ENCODE peak calls at places on chromosomes 6 and 20, in four cellular contexts. L, F, A and B are unnamed samples.
A peak's percentile ranks its signal among the peaks of the same experiment; 100 is the strongest.

GRCh38 chr6:104356197-104356596 is 503.5 kb downstream of the HACE1 start:
- DNase-seq in L (no peak), F (no peak), A (no peak), B (no peak)

GRCh38 chr20:6769953-6770831 is 2.7 kb downstream of the BMP2 start:
- DNase-seq in L (no peak), F (no peak), A (no peak), B (peak; percentile 23)

GRCh38 chr20:43456809-43457639 is 672 bp upstream of the SRSF6 start:
- DNase-seq in L (peak; percentile 97), F (peak; percentile 86), A (peak; percentile 74), B (peak; percentile 92)

GRCh38 chr6:10521104-10521808 is at the start of gene GCNT2:
- DNase-seq in L (peak; percentile 92), F (peak; percentile 78), A (no peak), B (no peak)

GRCh38 chr6:116011520-116011919 is 49.2 kb downstream of the FRK start:
- DNase-seq in L (no peak), F (no peak), A (peak; percentile 89), B (no peak)

GRCh38 chr6:22322103-22322882 is 25.5 kb upstream of the PRL start:
- DNase-seq in L (no peak), F (no peak), A (no peak), B (no peak)

GRCh38 chr6:21258665-21259064 is 334.9 kb upstream of the SOX4 start:
- DNase-seq in L (no peak), F (no peak), A (no peak), B (no peak)

GRCh38 chr6:119727504-119728219 is 378.1 kb upstream of the MAN1A1 start:
- DNase-seq in L (peak; percentile 26), F (no peak), A (no peak), B (no peak)

GRCh38 chr6:133806358-133806757 is 82.6 kb upstream of the TCF21 start:
- DNase-seq in L (no peak), F (no peak), A (no peak), B (no peak)

GRCh38 chr20:26167499-26167898 is 470.8 kb upstream of the ZNF337 start:
- DNase-seq in L (no peak), F (no peak), A (no peak), B (no peak)

GRCh38 chr6:166460473-166461437 is 78.0 kb upstream of the MPC1 start:
- DNase-seq in L (no peak), F (no peak), A (no peak), B (peak; percentile 81)

GRCh38 chr6:166464068-166464410 is 81.3 kb upstream of the MPC1 start:
- DNase-seq in L (no peak), F (no peak), A (no peak), B (no peak)

GRCh38 chr6:166463363-166464067 is 80.8 kb upstream of the MPC1 start:
- DNase-seq in L (no peak), F (no peak), A (no peak), B (no peak)

GRCh38 chr6:166461821-166462460 is 79.2 kb upstream of the MPC1 start:
- DNase-seq in L (no peak), F (no peak), A (no peak), B (no peak)

GRCh38 chr6:166462461-166463135 is 79.9 kb upstream of the MPC1 start:
- DNase-seq in L (no peak), F (no peak), A (no peak), B (no peak)
- H3K9ac ChIP-seq in L (no peak overlapping the region), F (no peak overlapping the region), A (no peak overlapping the region), B (no peak overlapping the region)

DNA sequence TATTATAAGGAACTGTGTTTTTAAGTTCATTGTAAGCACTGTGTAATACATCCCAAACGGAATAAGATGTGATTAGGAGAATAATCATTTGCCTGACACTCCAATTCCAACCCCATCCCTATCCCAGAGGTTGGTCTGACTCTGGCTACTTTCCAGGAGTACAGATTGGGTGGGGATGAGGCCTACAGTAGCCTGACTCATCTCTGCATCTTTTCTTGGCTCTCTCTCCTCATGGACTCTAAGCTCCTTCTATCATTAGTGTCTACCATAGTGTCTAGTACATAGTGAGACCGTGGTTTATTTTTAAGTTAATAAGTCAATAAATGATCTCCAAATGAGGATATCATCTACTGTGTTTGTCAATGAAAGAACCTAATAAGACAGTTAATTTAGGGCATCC is 92.2 kb upstream of the CNKSR3 start:
- DNase-seq in L (no peak), F (no peak), A (no peak), B (no peak)
- TF ChIP-seq TCF12 in L (no peak), F (no peak), A (no peak), B (no peak)

GRCh38 chr6:98835149-98836024 is 1.0 kb downstream of the POU3F2 start:
- DNase-seq in L (no peak), F (no peak), A (no peak), B (peak; percentile 78)
- H3K9ac ChIP-seq in L (no peak overlapping the region), F (no peak overlapping the region), A (no peak overlapping the region), B (peak overlapping the region; percentile 6)

DNA sequence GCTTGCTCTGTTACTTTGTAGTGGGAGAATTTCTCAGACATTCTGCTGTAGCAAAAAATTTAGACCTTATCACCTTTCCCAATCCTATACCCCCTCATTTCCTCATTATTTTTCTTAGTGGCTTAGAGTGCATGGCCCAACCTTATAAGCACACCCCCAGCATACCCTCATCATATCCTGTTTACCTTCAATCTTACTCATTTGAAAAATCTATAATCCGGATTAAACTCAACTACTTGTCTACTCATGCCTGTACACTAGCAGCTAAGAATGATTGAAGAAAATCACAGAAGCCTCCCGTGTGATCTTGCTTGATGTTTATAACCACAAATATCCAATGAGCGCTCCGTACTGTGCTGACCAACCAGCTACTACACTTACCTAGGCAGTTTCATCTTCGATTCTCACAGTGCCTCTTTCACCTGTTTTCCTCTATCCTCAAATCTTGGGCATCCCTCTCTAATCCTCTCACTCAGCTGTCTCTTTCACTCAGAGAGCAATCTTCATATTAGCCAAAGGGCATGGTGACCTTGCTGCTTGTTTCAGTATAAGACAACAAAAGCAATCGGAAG is 36.6 kb downstream of the AIG1 start:
- DNase-seq in L (no peak), F (no peak), A (no peak), B (no peak)
- TF ChIP-seq TCF12 in L (no peak), F (no peak), A (no peak), B (no peak)

GRCh38 chr6:142349215-142349823 is 47.5 kb downstream of the ADGRG6 start:
- DNase-seq in L (peak; percentile 67), F (no peak), A (no peak), B (no peak)
- H3K9ac ChIP-seq in L (no peak overlapping the region), F (no peak overlapping the region), A (no peak overlapping the region), B (no peak overlapping the region)

GRCh38 chr6:89458720-89459119 is 25.8 kb downstream of the ANKRD6 start:
- DNase-seq in L (no peak), F (no peak), A (no peak), B (no peak)

GRCh38 chr6:89459501-89459900 is 26.5 kb downstream of the ANKRD6 start:
- DNase-seq in L (no peak), F (no peak), A (no peak), B (no peak)

GRCh38 chr6:89449182-89449581 is 16.2 kb downstream of the ANKRD6 start:
- DNase-seq in L (no peak), F (no peak), A (no peak), B (no peak)

GRCh38 chr6:89452269-89452668 is 19.3 kb downstream of the ANKRD6 start:
- DNase-seq in L (no peak), F (no peak), A (no peak), B (no peak)

GRCh38 chr6:89454300-89454699 is 21.3 kb downstream of the ANKRD6 start:
- DNase-seq in L (no peak), F (no peak), A (no peak), B (peak; percentile 27)
- TF ChIP-seq TCF12 in L (no peak), F (no peak), A (no peak), B (no peak)

GRCh38 chr6:68709882-68710281 is 74.8 kb downstream of the ADGRB3 start:
- DNase-seq in L (no peak), F (no peak), A (no peak), B (no peak)
- H3K9ac ChIP-seq in L (no peak overlapping the region), F (no peak overlapping the region), A (no peak overlapping the region), B (no peak overlapping the region)

DNA sequence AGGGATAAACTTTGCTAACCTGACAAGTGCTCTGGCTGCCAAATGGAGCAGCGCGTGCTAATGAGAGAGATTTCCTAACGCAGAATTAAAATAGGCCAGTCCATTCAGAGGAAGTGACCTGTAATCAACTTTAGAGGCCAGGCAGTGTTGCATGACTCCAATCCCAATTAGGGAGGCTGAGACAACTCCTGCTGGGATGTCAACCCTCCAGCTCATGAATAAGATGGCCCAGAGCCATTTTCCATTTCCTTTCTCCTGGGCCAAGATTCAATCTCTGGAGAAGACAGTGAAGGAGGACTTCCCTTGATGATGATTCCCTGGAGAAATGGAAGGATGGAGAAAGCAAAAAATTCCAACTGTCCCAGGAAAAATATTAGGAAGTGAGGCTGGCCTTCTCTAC is 241.5 kb upstream of the RNF24 start:
- DNase-seq in L (no peak), F (no peak), A (no peak), B (no peak)
- TF ChIP-seq TCF12 in L (no peak), F (no peak), A (no peak), B (no peak)

GRCh38 chr20:62768234-62768814 is 27.9 kb upstream of the MRGBP start:
- DNase-seq in L (no peak), F (no peak), A (no peak), B (no peak)
- H3K9ac ChIP-seq in L (no peak overlapping the region), F (no peak overlapping the region), A (no peak overlapping the region), B (no peak overlapping the region)